ENCODE peak calls at places on chromosome 9, in five cellular contexts. J, L, R, M and D are unnamed samples.

GRCh38 chr9:35518981-35519679 is 29.2 kb downstream of the RUSC2 start:
- DNase-seq in M (no peak), L (no peak), J (no peak), R (no peak), D (no peak)

GRCh38 chr9:91417602-91418218 is 5.9 kb downstream of the NFIL3 start:
- DNase-seq in M (no peak), R (no peak), J (no peak), L (no peak), D (no peak)

GRCh38 chr9:72540348-72540873 is 19.0 kb downstream of the TMC1 start:
- DNase-seq in M (no peak), J (no peak), R (no peak), L (no peak), D (peak)

GRCh38 chr9:15711531-15712295 is 158.9 kb downstream of the CCDC171 start:
- DNase-seq in R (no peak), M (no peak), L (no peak), J (no peak), D (no peak)

GRCh38 chr9:711761-712523 is 129.6 kb upstream of the DMRT1 start:
- DNase-seq in M (no peak), J (no peak), R (no peak), L (no peak), D (no peak)

GRCh38 chr9:115924669-115924987 is 229.0 kb upstream of the PAPPA start:
- DNase-seq in J (no peak), M (no peak), L (no peak), R (no peak), D (no peak)

GRCh38 chr9:107260437-107261081 is 22.5 kb upstream of the RAD23B start:
- DNase-seq in J (peak), R (no peak), M (no peak), L (peak), D (no peak)

GRCh38 chr9:109846781-109847180 is 66.8 kb downstream of the PALM2AKAP2 start:
- DNase-seq in L (no peak), J (no peak), M (no peak), R (no peak), D (no peak)

GRCh38 chr9:14222149-14222835 is 91.6 kb downstream of the NFIB start:
- DNase-seq in L (no peak), J (no peak), M (no peak), R (no peak), D (no peak)

GRCh38 chr9:121643473-121643872 is 8.0 kb upstream of the DAB2IP start:
- DNase-seq in M (no peak), R (no peak), J (no peak), L (no peak), D (no peak)

GRCh38 chr9:14912849-14913248 is 2.6 kb upstream of the FREM1 start:
- DNase-seq in R (no peak), J (no peak), L (no peak), M (no peak), D (no peak)

GRCh38 chr9:134547161-134548100 is 94.2 kb upstream of the COL5A1 start:
- DNase-seq in R (no peak), M (no peak), L (no peak), J (no peak), D (no peak)

GRCh38 chr9:127776919-127777280 is 1.6 kb downstream of the SH2D3C start:
- DNase-seq in M (no peak), R (no peak), J (no peak), L (no peak), D (no peak)

GRCh38 chr9:129811967-129812363 is 9.0 kb downstream of the TOR1B start:
- DNase-seq in M (no peak), J (no peak), R (no peak), L (no peak), D (no peak)
- TF ChIP-seq JUND in M (no peak), J (no peak), R (no peak), L (no peak), D (no peak)

DNA sequence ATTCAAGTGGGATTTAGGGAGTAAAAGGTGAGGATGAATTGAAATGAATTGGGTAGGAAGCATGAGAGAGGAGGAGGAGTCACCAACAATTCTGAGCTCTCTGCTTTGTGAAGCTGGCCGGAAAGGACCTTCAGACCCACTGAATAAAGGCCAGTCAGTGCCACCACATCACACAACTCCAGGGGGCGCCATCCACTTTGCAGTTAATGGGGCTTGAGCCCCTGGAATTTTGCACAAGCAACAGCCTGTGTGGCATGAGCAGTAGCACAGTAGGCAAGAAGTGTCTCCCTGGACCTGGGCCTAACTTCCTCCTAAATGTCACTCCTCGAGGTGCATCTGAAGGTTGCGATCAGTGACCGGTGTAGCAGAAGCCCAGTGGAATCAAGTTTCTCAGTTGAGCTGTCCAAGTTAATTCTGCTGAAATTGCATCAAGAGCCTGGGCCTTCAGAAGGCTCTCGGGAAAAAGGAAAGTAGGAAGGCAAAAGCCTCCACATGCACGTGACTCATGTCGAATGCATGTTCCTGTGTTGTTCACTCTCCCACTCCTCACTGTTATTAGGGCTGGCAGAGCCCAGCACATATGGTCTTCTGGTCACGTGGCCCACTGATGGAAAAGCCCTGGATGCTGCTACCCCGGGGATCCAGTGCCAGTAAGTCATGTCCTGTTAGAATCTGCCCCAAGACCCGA is 27.8 kb upstream of the GLIS3 start:
- DNase-seq in L (no peak), J (no peak), M (no peak), R (no peak), D (no peak)
- TF ChIP-seq JUND in L (no peak), J (no peak), M (peak), R (no peak), D (no peak)

GRCh38 chr9:33923079-33923478 is 106.1 kb downstream of the UBE2R2 start:
- DNase-seq in M (no peak), J (no peak), L (no peak), R (no peak), D (peak)

GRCh38 chr9:33923998-33924701 is 107.2 kb downstream of the UBE2R2 start:
- DNase-seq in J (no peak), R (no peak), M (no peak), L (no peak), D (peak)

GRCh38 chr9:33924978-33925797 is 108.2 kb downstream of the UBE2R2 start:
- DNase-seq in R (peak), J (no peak), M (peak), L (peak), D (peak)

GRCh38 chr9:33919276-33919897 is 102.4 kb downstream of the UBE2R2 start:
- DNase-seq in M (no peak), J (no peak), L (no peak), R (no peak), D (no peak)

DNA sequence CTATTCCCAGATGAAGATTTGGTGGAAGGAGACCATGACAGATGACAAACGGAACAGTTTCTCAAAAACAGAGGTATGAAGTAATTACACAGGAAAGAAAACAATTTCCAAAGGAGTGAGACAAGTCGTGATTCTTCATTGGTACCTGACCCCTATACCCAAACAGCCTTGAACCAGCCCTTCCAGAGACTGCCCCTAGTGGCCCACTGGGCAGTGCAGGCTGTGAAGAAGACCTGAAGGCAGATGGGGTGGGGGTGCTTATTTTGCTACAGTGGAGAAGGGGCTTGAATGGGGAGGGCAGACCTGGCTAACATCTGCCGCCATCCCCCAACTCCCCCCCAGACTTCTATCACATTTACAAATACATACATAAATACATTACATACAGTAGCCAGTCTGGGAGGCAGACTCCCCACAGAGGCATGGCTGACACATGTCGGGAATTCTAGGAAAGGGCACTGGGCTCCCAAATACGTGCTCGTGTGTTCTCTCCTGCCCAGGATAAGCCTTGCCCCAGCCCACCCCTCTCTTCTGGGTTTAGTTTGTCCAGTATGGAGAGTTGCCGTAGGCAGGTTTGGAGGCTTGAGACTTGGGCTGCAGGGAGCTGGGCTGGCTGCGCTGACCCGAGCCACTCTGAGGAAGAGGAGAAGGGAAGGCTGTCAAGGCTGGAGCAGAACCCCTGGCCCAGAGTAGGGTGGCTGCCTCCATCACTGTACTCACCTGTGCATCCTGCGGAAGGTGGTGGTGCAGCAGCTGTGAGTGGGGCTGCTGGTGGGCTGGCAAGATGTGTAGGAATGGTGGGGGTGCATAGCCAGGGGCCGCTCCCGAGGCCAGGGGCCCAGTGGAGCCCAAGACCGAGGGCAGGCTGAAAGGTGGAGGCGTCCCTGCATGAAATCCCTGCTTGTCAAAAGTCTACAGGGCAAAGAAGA is 105.3 kb downstream of the UBE2R2 start:
- DNase-seq in R (no peak), L (peak), J (no peak), M (peak), D (peak)
- TF ChIP-seq JUND in R (no peak), L (no peak), J (no peak), M (no peak), D (no peak)

GRCh38 chr9:18855636-18856035 is 177.4 kb downstream of the SAXO1 start:
- DNase-seq in R (no peak), L (no peak), J (no peak), M (no peak), D (no peak)
- TF ChIP-seq JUND in R (no peak), L (no peak), J (no peak), M (no peak), D (no peak)

DNA sequence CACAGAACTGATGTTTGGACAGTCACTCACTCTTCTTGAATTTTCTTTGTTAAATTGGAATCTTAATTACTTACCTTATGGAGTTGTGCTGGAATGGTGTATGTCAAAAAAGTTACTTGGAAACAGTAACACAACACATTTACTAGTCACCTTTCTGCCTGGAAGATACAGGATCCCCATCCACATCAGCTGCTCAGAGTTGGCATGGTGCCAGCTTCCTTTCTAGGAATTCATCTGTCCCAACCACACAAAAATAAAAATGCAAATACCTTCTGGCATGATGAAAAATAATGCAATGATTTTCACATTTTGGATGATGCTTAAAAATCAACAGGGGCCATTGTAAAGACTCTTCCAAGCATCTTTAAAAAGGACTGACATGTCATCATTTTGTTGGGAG is 341.5 kb downstream of the TMEM38B start:
- DNase-seq in R (no peak), M (no peak), L (no peak), J (no peak), D (no peak)
- TF ChIP-seq JUND in R (no peak), M (no peak), L (no peak), J (no peak), D (no peak)

DNA sequence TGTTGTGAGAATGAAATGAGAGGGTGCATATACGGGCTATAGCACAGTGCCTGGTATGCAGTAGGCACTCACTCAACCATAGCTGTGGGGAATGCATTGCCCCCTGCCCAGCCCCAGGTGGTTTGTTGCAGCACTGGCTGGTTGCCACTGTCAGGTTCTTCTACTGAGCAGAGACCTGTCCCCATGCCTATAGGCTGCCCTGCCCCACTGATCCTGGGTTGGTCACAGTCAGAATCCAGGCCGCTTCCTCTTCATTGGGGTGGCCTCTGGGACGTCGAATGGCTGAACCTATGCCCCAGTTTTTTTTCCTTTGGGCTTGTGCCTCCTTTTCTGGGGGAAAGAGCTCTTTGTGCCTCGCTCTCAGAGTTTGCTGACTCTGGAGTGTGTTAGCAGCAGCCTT is 74.6 kb downstream of the RGS3 start:
- DNase-seq in L (no peak), J (no peak), M (no peak), R (no peak), D (no peak)
- TF ChIP-seq JUND in L (no peak), J (no peak), M (no peak), R (no peak), D (no peak)

GRCh38 chr9:30796806-30797205 is 1587.6 kb upstream of the ACO1 start:
- DNase-seq in L (no peak), R (no peak), J (no peak), M (no peak), D (no peak)
- TF ChIP-seq JUND in L (no peak), R (no peak), J (no peak), M (no peak), D (no peak)

DNA sequence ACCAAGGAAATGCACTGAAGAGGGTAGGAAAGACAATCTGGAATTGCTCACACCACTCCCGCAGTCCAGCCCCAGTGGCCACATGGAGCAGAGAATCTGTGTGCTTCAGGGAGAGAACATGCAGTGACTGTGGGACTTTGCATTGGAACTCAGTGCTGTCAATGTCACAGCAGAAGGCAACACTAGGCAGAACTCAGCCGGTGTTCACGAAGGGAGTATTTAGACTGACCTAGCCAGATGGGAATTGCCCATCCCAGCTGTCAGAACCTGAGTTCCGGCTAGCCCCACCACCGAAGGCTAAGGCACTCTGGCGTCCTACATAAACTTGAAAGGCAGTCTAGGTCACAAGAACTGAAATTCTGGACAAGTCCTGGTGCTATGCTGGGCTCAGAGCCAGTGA is 139.0 kb downstream of the AGTPBP1 start:
- DNase-seq in R (no peak), M (no peak), L (no peak), J (no peak), D (no peak)
- TF ChIP-seq JUND in R (no peak), M (no peak), L (no peak), J (no peak), D (no peak)

GRCh38 chr9:124286292-124286931 is 28.7 kb downstream of the NEK6 start:
- DNase-seq in M (no peak), J (peak), R (no peak), L (no peak), D (no peak)
- TF ChIP-seq JUND in M (no peak), J (no peak), R (no peak), L (no peak), D (no peak)